ENCODE peak calls at places on chromosomes 6 and 20, in four cellular contexts. G is GM23248, A is HepG2, C is kidney. U is an unnamed sample.

GRCh38 chr20:50304883-50305635 is 114.4 kb downstream of the CEBPB start:
- DNase-seq in G (peak), A (peak), C (peak), U (peak)

GRCh38 chr6:5457036-5457435 is 195.7 kb downstream of the FARS2 start:
- DNase-seq in G (peak), A (no peak), C (peak), U (peak)

GRCh38 chr20:23441850-23442313 is 2.4 kb downstream of the CSTL1 start:
- DNase-seq in G (peak), A (peak), C (no peak), U (peak)

GRCh38 chr6:127277878-127278843 is 11.5 kb downstream of the RNF146 start:
- DNase-seq in G (no peak), A (no peak), C (no peak), U (no peak)

GRCh38 chr6:131761061-131761761 is 46.6 kb upstream of the ENPP1 start:
- DNase-seq in G (peak), A (no peak), C (no peak), U (no peak)

GRCh38 chr6:34205916-34206315 is 30.8 kb upstream of the HMGA1 start:
- DNase-seq in G (no peak), A (no peak), C (peak), U (no peak)

GRCh38 chr6:106501836-106502447 is 127.4 kb downstream of the RTN4IP1 start:
- DNase-seq in G (no peak), A (no peak), C (no peak), U (no peak)

GRCh38 chr6:38579010-38579628 is 60.6 kb downstream of the BTBD9 start:
- DNase-seq in G (peak), A (no peak), C (no peak), U (no peak)

GRCh38 chr20:38729767-38730166 is 5.5 kb downstream of the SLC32A1 start:
- DNase-seq in G (no peak), A (no peak), C (no peak), U (no peak)

GRCh38 chr6:169222126-169222525 is 31.5 kb downstream of the THBS2 start:
- DNase-seq in G (no peak), A (no peak), C (no peak), U (no peak)

GRCh38 chr6:5025911-5026819 is 22.3 kb upstream of the RPP40 start:
- DNase-seq in G (peak), A (peak), C (peak), U (no peak)

GRCh38 chr20:50678213-50678898 is 13.0 kb downstream of the RIPOR3 start:
- DNase-seq in G (no peak), A (peak), C (peak), U (peak)

GRCh38 chr6:52573295-52573694 is 3.6 kb downstream of the TRAM2 start:
- DNase-seq in G (peak), A (no peak), C (no peak), U (peak)

GRCh38 chr6:136147342-136147741 is 102.8 kb downstream of the MTFR2 start:
- DNase-seq in G (no peak), A (no peak), C (no peak), U (no peak)

GRCh38 chr20:53826597-53827291 is 233.1 kb upstream of the ZNF217 start:
- DNase-seq in G (peak), A (no peak), C (peak), U (no peak)

GRCh38 chr6:167748046-167748445 is 78.7 kb upstream of the AFDN start:
- DNase-seq in G (no peak), A (no peak), C (peak), U (no peak)

GRCh38 chr6:35489995-35490791 is 6.7 kb downstream of the TEAD3 start:
- DNase-seq in G (peak), A (no peak), C (peak), U (no peak)

GRCh38 chr6:48505621-48506020 is 394.6 kb upstream of the PTCHD4 start:
- DNase-seq in G (no peak), A (no peak), C (no peak), U (no peak)

GRCh38 chr6:34412054-34412453 is 13.8 kb downstream of the RPS10 start:
- DNase-seq in G (no peak), A (no peak), C (no peak), U (no peak)

GRCh38 chr6:40540790-40541189 is 46.4 kb downstream of the LRFN2 start:
- DNase-seq in G (no peak), A (no peak), C (no peak), U (no peak)

GRCh38 chr20:1479831-1480595 is 11.2 kb downstream of the SIRPB2 start:
- DNase-seq in G (no peak), A (no peak), C (no peak), U (no peak)

GRCh38 chr20:36154696-36155628 is at the start of gene EPB41L1:
- DNase-seq in G (peak), A (no peak), C (peak), U (peak)

GRCh38 chr6:168326294-168327261 is 7.0 kb upstream of the DACT2 start:
- DNase-seq in G (no peak), A (peak), C (no peak), U (no peak)

GRCh38 chr20:23145281-23145700 is 59.2 kb upstream of the CD93 start:
- DNase-seq in G (peak), A (no peak), C (peak), U (peak)

GRCh38 chr6:166375013-166375412 is 7.7 kb downstream of the MPC1 start:
- DNase-seq in G (no peak), A (no peak), C (no peak), U (no peak)

GRCh38 chr6:145204258-145204766 is 531.0 kb downstream of the EPM2A start:
- DNase-seq in G (no peak), A (no peak), C (no peak), U (no peak)

GRCh38 chr6:42429042-42429574 is 22.6 kb downstream of the TRERF1 start:
- DNase-seq in G (no peak), A (no peak), C (no peak), U (no peak)

GRCh38 chr6:131281471-131282270 is 146.4 kb downstream of the AKAP7 start:
- DNase-seq in G (peak), A (no peak), C (peak), U (no peak)

GRCh38 chr6:36797653-36798052 is 41.6 kb downstream of the CPNE5 start:
- DNase-seq in G (no peak), A (no peak), C (no peak), U (no peak)

GRCh38 chr6:23174781-23175361 is 605.5 kb downstream of the HDGFL1 start:
- DNase-seq in G (peak), A (no peak), C (no peak), U (peak)

GRCh38 chr20:5670874-5671273 is 79.3 kb upstream of the SHLD1 start:
- DNase-seq in G (no peak), A (no peak), C (no peak), U (no peak)

GRCh38 chr6:56814308-56814707 is 140.6 kb upstream of the BEND6 start:
- DNase-seq in G (no peak), A (no peak), C (no peak), U (no peak)
- H3K4me3 ChIP-seq in G (no peak), A (no peak), C (no peak), U (no peak)

DNA sequence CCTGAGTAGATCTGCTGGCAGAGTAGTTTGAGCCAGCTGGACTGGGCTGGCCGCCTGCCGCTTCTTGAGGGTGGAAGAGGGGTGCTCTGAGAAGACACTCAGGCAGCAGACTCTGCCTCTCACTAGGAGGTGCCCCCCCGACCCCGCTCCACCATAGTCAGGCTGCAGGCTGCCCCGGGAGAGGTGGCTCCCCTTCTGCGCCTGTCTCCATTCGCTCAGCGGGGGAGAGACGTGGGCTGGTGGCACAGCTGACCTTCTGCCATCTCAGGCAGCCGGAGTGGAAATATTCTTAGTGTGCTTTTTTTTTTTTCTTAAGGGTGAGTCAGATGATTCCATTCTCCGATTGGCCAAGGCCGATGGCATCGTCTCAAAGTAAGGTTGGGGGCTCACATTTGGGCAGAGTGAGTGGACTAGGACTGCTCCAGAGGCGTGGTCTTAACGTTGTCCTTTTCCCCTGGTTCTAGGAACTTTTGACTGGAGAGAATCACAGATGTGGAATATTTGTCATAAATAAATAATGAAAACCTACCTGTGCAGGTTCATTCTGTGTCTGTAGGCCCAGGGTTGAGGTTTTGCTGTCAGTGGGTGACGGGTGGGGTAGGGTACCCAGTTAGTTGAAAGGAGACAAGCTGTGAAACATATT is 1.2 kb downstream of the RPS21 start:
- DNase-seq in G (peak), A (no peak), C (no peak), U (no peak)
- H3K4me3 ChIP-seq in G (peak), A (peak), C (peak), U (peak)

GRCh38 chr6:155646443-155646842 is 190.8 kb upstream of the NOX3 start:
- DNase-seq in G (no peak), A (no peak), C (no peak), U (peak)
- H3K4me3 ChIP-seq in G (no peak), A (no peak), C (no peak), U (no peak)

DNA sequence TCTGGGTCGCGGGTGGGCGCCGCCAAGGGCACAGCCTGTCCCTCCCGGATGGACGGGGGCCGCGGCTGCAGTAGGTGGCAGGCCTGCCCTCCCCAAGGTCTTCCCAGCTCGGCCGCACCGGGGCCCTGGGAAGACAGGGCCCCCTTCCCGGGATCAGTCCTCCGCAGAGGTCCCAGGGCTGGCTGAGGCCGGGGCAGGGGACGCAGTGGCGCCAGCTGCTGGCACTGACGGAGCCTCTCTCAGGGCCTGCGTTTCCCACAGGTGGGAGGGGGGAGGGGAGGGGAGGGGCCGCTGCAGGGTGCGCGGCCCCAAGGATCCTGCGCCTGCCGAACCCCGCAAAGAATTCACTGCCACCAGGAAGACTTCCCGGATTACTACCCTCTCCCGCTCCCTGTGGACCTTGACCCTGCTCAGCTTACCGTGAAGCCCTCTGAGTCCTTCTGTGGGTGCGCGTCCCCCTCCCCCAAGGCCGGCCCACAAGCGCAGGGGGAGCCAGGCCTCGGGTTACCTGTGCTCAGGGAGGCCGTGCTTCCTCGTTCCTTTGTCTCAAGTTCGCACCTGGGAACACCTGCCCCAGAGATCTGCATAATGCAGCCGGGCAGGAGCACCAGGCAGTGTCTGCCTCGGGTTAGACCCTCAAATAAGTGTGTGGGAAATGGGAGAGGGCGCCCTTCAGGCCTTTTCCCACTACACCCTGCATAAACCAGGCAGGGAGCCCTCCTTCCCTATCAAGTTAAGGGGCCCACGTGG is 5.1 kb downstream of the LZTS3 start:
- DNase-seq in G (no peak), A (peak), C (peak), U (no peak)
- H3K4me3 ChIP-seq in G (no peak), A (peak), C (no peak), U (no peak)

DNA sequence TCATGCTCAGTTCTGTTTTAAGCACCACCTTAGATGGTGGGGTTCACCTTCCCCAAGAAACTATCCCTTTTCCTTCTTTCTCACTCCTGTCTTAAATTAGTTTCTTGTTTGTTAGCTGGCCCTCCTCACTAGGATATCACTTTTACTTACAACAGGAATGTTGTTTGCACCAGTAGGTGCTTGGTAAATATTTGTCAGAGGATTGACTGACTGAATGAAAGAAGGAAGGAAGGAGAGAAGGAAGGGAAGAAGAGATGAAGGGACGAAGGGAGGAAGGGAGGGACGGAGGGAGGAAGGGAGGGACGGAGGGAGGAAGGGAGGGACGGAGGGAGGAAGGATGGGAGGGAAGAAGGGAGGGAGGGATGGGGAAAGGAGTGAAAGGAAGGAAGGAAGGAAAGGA is 543 bp upstream of the KCNK15 start:
- DNase-seq in G (no peak), A (no peak), C (no peak), U (no peak)
- H3K4me3 ChIP-seq in G (no peak), A (no peak), C (no peak), U (no peak)

GRCh38 chr20:33666293-33667244 is at the start of gene ACTL10:
- DNase-seq in G (peak), A (no peak), C (peak), U (peak)

GRCh38 chr20:33668791-33669155 is 2.0 kb downstream of the ACTL10 start:
- DNase-seq in G (no peak), A (no peak), C (no peak), U (no peak)

GRCh38 chr20:33667245-33668086 is 723 bp downstream of the ACTL10 start:
- DNase-seq in G (no peak), A (no peak), C (peak), U (peak)

GRCh38 chr20:33669224-33669623 is 2.5 kb downstream of the ACTL10 start:
- DNase-seq in G (no peak), A (no peak), C (peak), U (no peak)

DNA sequence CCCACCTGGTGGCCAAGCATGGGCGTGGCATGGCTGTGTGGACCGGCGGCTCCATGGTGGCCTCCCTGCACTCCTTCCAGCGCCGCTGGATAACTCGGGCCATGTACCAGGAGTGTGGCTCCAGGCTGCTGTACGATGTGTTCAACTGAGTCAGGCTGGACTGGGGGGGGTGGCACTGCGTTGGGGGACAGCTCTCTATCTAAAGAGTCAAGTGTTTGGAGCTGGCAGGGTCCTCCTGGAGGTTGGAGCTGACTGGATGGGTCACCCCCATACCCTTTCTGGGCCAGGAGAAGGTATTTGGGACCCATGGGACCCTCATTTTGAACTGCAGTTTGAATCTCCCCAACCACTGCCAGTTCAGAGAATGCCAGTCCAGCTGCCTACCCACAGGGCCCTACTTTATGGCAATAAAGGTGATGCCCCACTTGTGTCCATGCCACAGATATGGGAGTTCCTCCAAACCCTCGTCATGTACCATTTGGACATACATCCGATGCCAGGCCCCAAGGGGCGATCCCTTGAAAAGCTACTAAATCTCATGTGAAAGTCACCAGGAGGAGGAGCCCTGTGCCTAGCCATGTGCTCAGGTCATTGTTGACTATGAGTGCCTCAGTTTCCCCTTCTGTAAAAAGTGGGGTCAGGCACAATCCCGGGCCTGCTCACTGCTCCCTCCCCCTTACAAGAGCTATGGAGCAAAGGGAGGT is 1.5 kb downstream of the ACTL10 start:
- DNase-seq in G (peak), A (no peak), C (peak), U (no peak)
- H3K4me3 ChIP-seq in G (peak), A (no peak), C (no peak), U (peak)

GRCh38 chr6:159090530-159091306 is 45.9 kb upstream of the TAGAP start:
- DNase-seq in G (no peak), A (no peak), C (no peak), U (no peak)

GRCh38 chr6:159092631-159093030 is 47.8 kb upstream of the TAGAP start:
- DNase-seq in G (peak), A (no peak), C (no peak), U (no peak)

GRCh38 chr6:159094444-159095252 is 49.9 kb upstream of the TAGAP start:
- DNase-seq in G (no peak), A (no peak), C (no peak), U (no peak)

GRCh38 chr6:159095561-159096095 is 50.8 kb upstream of the TAGAP start:
- DNase-seq in G (no peak), A (no peak), C (no peak), U (no peak)

GRCh38 chr6:159093608-159094443 is 49.0 kb upstream of the TAGAP start:
- DNase-seq in G (no peak), A (no peak), C (no peak), U (no peak)
- H3K4me3 ChIP-seq in G (no peak), A (no peak), C (no peak), U (no peak)

U was measured in MG63.